ENCODE peak calls at places on chromosomes 16 and 17, in five cellular contexts. One of them, this sample, is unnamed.

GRCh38 chr16:53506254-53506653 is 3.2 kb upstream of the AKTIP start:
- DNase-seq in upper lobe of right lung: no peak
- DNase-seq in tibial nerve: no peak
- DNase-seq in stomach: no peak
- DNase-seq in tibial artery: no peak
- DNase-seq in this sample: no peak

GRCh38 chr17:82205720-82206508 is 6.7 kb downstream of the CCDC57 start:
- DNase-seq in stomach: peak
- DNase-seq in upper lobe of right lung: peak
- DNase-seq in tibial artery: peak
- DNase-seq in tibial nerve: peak
- DNase-seq in this sample: peak

GRCh38 chr17:17781591-17782424 is 55.0 kb downstream of the SREBF1 start:
- DNase-seq in tibial artery: peak
- DNase-seq in tibial nerve: peak
- DNase-seq in stomach: peak
- DNase-seq in upper lobe of right lung: peak
- DNase-seq in this sample: no peak

GRCh38 chr17:82257473-82257872 is 16.0 kb downstream of the CSNK1D start:
- DNase-seq in tibial artery: no peak
- DNase-seq in tibial nerve: no peak
- DNase-seq in upper lobe of right lung: no peak
- DNase-seq in stomach: peak
- DNase-seq in this sample: peak

GRCh38 chr17:40433551-40434384 is 9.5 kb upstream of the IGFBP4 start:
- DNase-seq in tibial nerve: no peak
- DNase-seq in tibial artery: peak
- DNase-seq in upper lobe of right lung: peak
- DNase-seq in stomach: no peak
- DNase-seq in this sample: no peak

GRCh38 chr17:73765824-73766563 is 121.7 kb upstream of the SDK2 start:
- DNase-seq in tibial artery: no peak
- DNase-seq in tibial nerve: no peak
- DNase-seq in stomach: no peak
- DNase-seq in upper lobe of right lung: no peak
- DNase-seq in this sample: no peak

GRCh38 chr16:12995721-12996372 is 94.4 kb downstream of the SHISA9 start:
- DNase-seq in tibial artery: no peak
- DNase-seq in tibial nerve: no peak
- DNase-seq in upper lobe of right lung: no peak
- DNase-seq in stomach: no peak
- DNase-seq in this sample: no peak

GRCh38 chr16:88511911-88512310 is 58.3 kb upstream of the ZC3H18 start:
- DNase-seq in upper lobe of right lung: no peak
- DNase-seq in tibial artery: no peak
- DNase-seq in stomach: peak
- DNase-seq in tibial nerve: no peak
- DNase-seq in this sample: no peak

GRCh38 chr17:13865650-13866049 is 203.7 kb upstream of the COX10 start:
- DNase-seq in upper lobe of right lung: no peak
- DNase-seq in stomach: no peak
- DNase-seq in tibial nerve: no peak
- DNase-seq in tibial artery: no peak
- DNase-seq in this sample: no peak

GRCh38 chr17:50133769-50134099 is 3.8 kb upstream of the SAMD14 start:
- DNase-seq in tibial artery: peak
- DNase-seq in tibial nerve: no peak
- DNase-seq in upper lobe of right lung: peak
- DNase-seq in stomach: no peak
- DNase-seq in this sample: no peak

GRCh38 chr17:42436401-42436800 is 13.3 kb upstream of the CAVIN1 start:
- DNase-seq in tibial nerve: no peak
- DNase-seq in tibial artery: peak
- DNase-seq in upper lobe of right lung: no peak
- DNase-seq in stomach: no peak
- DNase-seq in this sample: no peak

GRCh38 chr16:1265826-1266225 is 10.0 kb downstream of the TPSD1 start:
- DNase-seq in tibial artery: no peak
- DNase-seq in upper lobe of right lung: no peak
- DNase-seq in stomach: no peak
- DNase-seq in tibial nerve: no peak
- DNase-seq in this sample: no peak

GRCh38 chr16:1078579-1079021 is 6.1 kb downstream of the SSTR5 start:
- DNase-seq in tibial nerve: no peak
- DNase-seq in stomach: peak
- DNase-seq in tibial artery: peak
- DNase-seq in upper lobe of right lung: peak
- DNase-seq in this sample: no peak

GRCh38 chr16:67766281-67766680 is 40.1 kb downstream of the RANBP10 start:
- DNase-seq in tibial nerve: no peak
- DNase-seq in tibial artery: no peak
- DNase-seq in upper lobe of right lung: no peak
- DNase-seq in stomach: no peak
- DNase-seq in this sample: no peak

GRCh38 chr17:28747046-28747691 is 3.4 kb downstream of the TRAF4 start:
- DNase-seq in tibial nerve: no peak
- DNase-seq in stomach: peak
- DNase-seq in tibial artery: peak
- DNase-seq in upper lobe of right lung: peak
- DNase-seq in this sample: no peak

GRCh38 chr17:76793775-76794174 is 55.9 kb downstream of the MFSD11 start:
- DNase-seq in stomach: no peak
- DNase-seq in tibial nerve: no peak
- DNase-seq in tibial artery: no peak
- DNase-seq in upper lobe of right lung: no peak
- DNase-seq in this sample: no peak

GRCh38 chr17:42618442-42619150 is 9.1 kb downstream of the TUBG1 start:
- DNase-seq in upper lobe of right lung: no peak
- DNase-seq in stomach: peak
- DNase-seq in tibial nerve: no peak
- DNase-seq in tibial artery: peak
- DNase-seq in this sample: no peak

GRCh38 chr17:33192961-33193911 is 99.9 kb downstream of the ASIC2 start:
- DNase-seq in stomach: no peak
- DNase-seq in tibial nerve: no peak
- DNase-seq in upper lobe of right lung: no peak
- DNase-seq in tibial artery: no peak
- DNase-seq in this sample: no peak

GRCh38 chr17:77245162-77245926 is 104.6 kb downstream of the SEC14L1 start:
- DNase-seq in tibial nerve: no peak
- DNase-seq in upper lobe of right lung: no peak
- DNase-seq in tibial artery: no peak
- DNase-seq in stomach: no peak
- DNase-seq in this sample: no peak

GRCh38 chr16:59047114-59047513 is 313.0 kb upstream of the GOT2 start:
- DNase-seq in tibial nerve: no peak
- DNase-seq in upper lobe of right lung: no peak
- DNase-seq in tibial artery: no peak
- DNase-seq in stomach: no peak
- DNase-seq in this sample: no peak

GRCh38 chr16:23294260-23294659 is 7.8 kb upstream of the SCNN1B start:
- DNase-seq in tibial nerve: no peak
- DNase-seq in tibial artery: no peak
- DNase-seq in stomach: no peak
- DNase-seq in upper lobe of right lung: no peak
- DNase-seq in this sample: no peak

GRCh38 chr17:60231234-60231633 is 81.5 kb downstream of the CA4 start:
- DNase-seq in upper lobe of right lung: no peak
- DNase-seq in tibial artery: no peak
- DNase-seq in tibial nerve: no peak
- DNase-seq in stomach: no peak
- DNase-seq in this sample: no peak

GRCh38 chr17:1998426-1998784 is 26.7 kb downstream of the RTN4RL1 start:
- DNase-seq in tibial nerve: no peak
- DNase-seq in tibial artery: no peak
- DNase-seq in stomach: no peak
- DNase-seq in upper lobe of right lung: no peak
- DNase-seq in this sample: no peak

GRCh38 chr16:67658849-67659674 is 998 bp downstream of the ACD start:
- DNase-seq in tibial nerve: no peak
- DNase-seq in upper lobe of right lung: no peak
- DNase-seq in stomach: no peak
- DNase-seq in tibial artery: no peak
- DNase-seq in this sample: no peak

GRCh38 chr17:57927048-57927723 is 28.0 kb downstream of the CUEDC1 start:
- DNase-seq in upper lobe of right lung: no peak
- DNase-seq in tibial nerve: peak
- DNase-seq in tibial artery: peak
- DNase-seq in stomach: peak
- DNase-seq in this sample: no peak

GRCh38 chr17:81373536-81374160 is 21.6 kb upstream of the BAHCC1 start:
- DNase-seq in tibial nerve: no peak
- DNase-seq in upper lobe of right lung: no peak
- DNase-seq in tibial artery: no peak
- DNase-seq in stomach: no peak
- DNase-seq in this sample: no peak

GRCh38 chr16:81568749-81569087 is 124.1 kb downstream of the CMIP start:
- DNase-seq in tibial artery: no peak
- DNase-seq in tibial nerve: no peak
- DNase-seq in upper lobe of right lung: no peak
- DNase-seq in stomach: no peak
- DNase-seq in this sample: no peak

GRCh38 chr17:57422574-57423164 is 166.3 kb downstream of the MSI2 start:
- DNase-seq in tibial nerve: no peak
- DNase-seq in upper lobe of right lung: no peak
- DNase-seq in tibial artery: peak
- DNase-seq in stomach: no peak
- DNase-seq in this sample: no peak

DNA sequence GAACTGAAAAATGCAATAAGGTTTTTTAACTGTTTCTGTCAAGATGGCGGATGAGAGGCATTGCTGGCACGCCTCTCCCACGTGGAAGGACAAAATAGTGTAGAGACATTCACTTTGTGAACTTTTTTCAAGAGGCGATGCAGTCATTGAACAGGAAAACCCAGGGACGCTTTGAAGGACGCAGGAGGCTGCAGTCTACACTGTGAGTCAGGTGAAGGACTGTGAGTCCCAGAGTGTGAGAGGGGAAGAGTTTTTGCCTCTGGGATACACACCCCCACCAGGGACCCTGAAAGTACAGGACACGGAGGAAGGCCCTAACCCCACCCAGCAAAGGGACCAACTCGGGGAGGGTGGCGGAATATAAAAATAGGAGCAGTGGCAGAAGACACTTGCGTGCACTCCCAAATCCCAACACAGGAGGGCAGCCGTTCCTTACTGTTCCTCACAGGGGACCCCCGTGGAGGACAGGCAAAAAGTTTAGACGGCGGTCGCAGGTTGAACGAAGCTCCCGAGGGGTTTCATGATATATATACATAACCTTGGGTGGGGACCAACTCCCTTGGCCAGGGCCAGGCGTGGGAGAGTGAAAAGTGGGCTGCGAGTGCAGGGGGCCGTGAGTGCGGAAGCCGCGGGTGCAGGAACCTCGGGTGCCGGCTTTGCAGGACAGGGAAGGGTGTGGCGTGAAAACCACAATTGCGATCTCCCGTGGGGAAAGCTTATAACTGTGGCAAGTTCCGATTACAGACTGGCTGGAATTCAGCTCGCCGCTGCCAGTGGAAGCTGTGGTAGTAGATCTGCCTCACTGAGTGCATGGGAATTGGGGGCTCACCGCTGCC is 82.0 kb upstream of the ALOX12 start:
- DNase-seq in tibial artery: peak
- DNase-seq in stomach: peak
- DNase-seq in upper lobe of right lung: peak
- DNase-seq in tibial nerve: peak
- DNase-seq in this sample: peak
- H3K27ac ChIP-seq in tibial artery: no peak
- H3K27ac ChIP-seq in stomach: no peak
- H3K27ac ChIP-seq in upper lobe of right lung: no peak
- H3K27ac ChIP-seq in tibial nerve: no peak
- H3K27ac ChIP-seq in this sample: no peak

GRCh38 chr17:75614556-75615270 is 18.5 kb upstream of the SMIM5 start:
- DNase-seq in upper lobe of right lung: no peak
- DNase-seq in stomach: no peak
- DNase-seq in tibial artery: no peak
- DNase-seq in tibial nerve: no peak
- DNase-seq in this sample: no peak

GRCh38 chr17:75615301-75615700 is 17.9 kb upstream of the SMIM5 start:
- DNase-seq in tibial nerve: no peak
- DNase-seq in stomach: no peak
- DNase-seq in upper lobe of right lung: no peak
- DNase-seq in tibial artery: no peak
- DNase-seq in this sample: no peak

GRCh38 chr17:75611746-75612437 is 21.3 kb upstream of the SMIM5 start:
- DNase-seq in upper lobe of right lung: no peak
- DNase-seq in tibial artery: no peak
- DNase-seq in stomach: no peak
- DNase-seq in tibial nerve: no peak
- DNase-seq in this sample: no peak

GRCh38 chr17:75612906-75613626 is 20.2 kb upstream of the SMIM5 start:
- DNase-seq in stomach: no peak
- DNase-seq in tibial nerve: no peak
- DNase-seq in tibial artery: no peak
- DNase-seq in upper lobe of right lung: no peak
- DNase-seq in this sample: no peak

DNA sequence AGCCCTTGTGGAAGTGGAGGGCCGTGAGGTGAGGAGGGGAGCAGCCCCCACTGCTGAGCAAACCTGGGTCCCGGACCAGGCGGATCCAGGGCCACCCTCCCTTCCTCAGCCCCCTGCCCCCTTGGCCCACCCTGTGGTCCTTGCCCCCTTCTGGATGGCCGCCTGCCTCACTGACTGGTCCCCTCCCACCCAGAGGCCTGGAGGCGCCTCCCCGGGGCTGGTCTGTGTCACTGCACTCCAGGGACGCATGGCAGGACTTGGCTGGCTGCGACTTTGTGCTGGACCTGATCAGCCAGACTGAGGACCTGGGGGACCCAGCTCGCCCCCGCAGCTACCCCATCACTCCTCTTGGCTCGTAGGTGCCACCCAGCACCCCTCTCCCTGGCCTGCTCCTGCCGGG is 19.2 kb upstream of the SMIM5 start:
- DNase-seq in upper lobe of right lung: no peak
- DNase-seq in tibial artery: no peak
- DNase-seq in tibial nerve: no peak
- DNase-seq in stomach: no peak
- DNase-seq in this sample: no peak
- TF ChIP-seq CTCF in upper lobe of right lung: no peak
- TF ChIP-seq CTCF in tibial artery: no peak
- TF ChIP-seq CTCF in tibial nerve: no peak
- TF ChIP-seq CTCF in stomach: no peak
- TF ChIP-seq CTCF in this sample: no peak

DNA sequence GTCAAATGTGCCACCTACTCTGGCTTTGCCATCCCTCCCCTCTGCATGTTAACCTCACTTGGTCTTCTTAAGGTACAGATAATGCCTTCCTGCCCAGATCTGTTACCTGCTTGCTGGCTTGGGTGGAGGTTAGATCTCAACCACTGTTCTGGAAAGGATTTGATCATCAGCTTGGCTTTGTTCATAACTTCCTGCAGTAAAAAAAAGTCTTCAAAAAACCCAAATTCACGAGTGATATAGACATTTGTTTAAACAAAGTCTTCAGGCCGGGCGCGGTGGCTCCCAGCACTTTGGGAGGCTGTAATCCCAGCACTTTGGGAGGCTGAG is 252.8 kb downstream of the NTN1 start:
- DNase-seq in stomach: no peak
- DNase-seq in tibial artery: no peak
- DNase-seq in tibial nerve: no peak
- DNase-seq in upper lobe of right lung: no peak
- DNase-seq in this sample: no peak
- H3K27ac ChIP-seq in stomach: peak
- H3K27ac ChIP-seq in tibial artery: no peak
- H3K27ac ChIP-seq in tibial nerve: no peak
- H3K27ac ChIP-seq in upper lobe of right lung: no peak
- H3K27ac ChIP-seq in this sample: no peak

GRCh38 chr17:80191192-80191591 is 21.4 kb downstream of the CARD14 start:
- DNase-seq in upper lobe of right lung: no peak
- DNase-seq in tibial artery: no peak
- DNase-seq in stomach: no peak
- DNase-seq in tibial nerve: no peak
- DNase-seq in this sample: no peak
- TF ChIP-seq CTCF in upper lobe of right lung: no peak
- TF ChIP-seq CTCF in tibial artery: no peak
- TF ChIP-seq CTCF in stomach: no peak
- TF ChIP-seq CTCF in tibial nerve: no peak
- TF ChIP-seq CTCF in this sample: no peak